ENCODE peak calls at places on chromosomes 1 and 21, in ten cellular contexts. E is effector memory CD8-positive, alpha-beta T cell; D is mucosa of descending colon; G is lung microvascular endothelial cell; U is bronchial epithelial cell; Q is stimulated activated naive CD8-positive, alpha-beta T cell treated with anti-CD3 and anti-CD28 coated beads, Interleukin-15, amount 100 ng/mL, for 72 hours; N is COR-L47; S is NCI-H1436; A is amygdala; X is NCI-H1092. F is an unnamed sample.

GRCh38 chr21:34019402-34019801 is 54.0 kb upstream of the MRPS6 start:
- DNase-seq in E (no peak), D (no peak), G (no peak), U (no peak), Q (no peak), N (no peak), S (no peak), A (no peak), X (no peak), F (no peak)

GRCh38 chr1:168535536-168535935 is 8.3 kb downstream of the XCL2 start:
- DNase-seq in E (peak; percentile 29), D (no peak), G (no peak), U (no peak), Q (no peak), N (no peak), S (no peak), A (no peak), X (no peak), F (no peak)

GRCh38 chr1:24047101-24047459 is 64.9 kb downstream of the MYOM3 start:
- DNase-seq in E (no peak), D (no peak), G (no peak), U (peak; percentile 60), Q (no peak), N (no peak), S (no peak), A (no peak), X (no peak), F (no peak)

GRCh38 chr1:17831619-17832018 is 76.5 kb downstream of the ACTL8 start:
- DNase-seq in E (no peak), D (no peak), G (no peak), U (peak; percentile 5), Q (no peak), N (no peak), S (no peak), A (no peak), X (no peak), F (no peak)

GRCh38 chr1:155166373-155167165 is 6.5 kb downstream of the KRTCAP2 start:
- DNase-seq in E (no peak), D (peak; percentile 51), G (peak; percentile 97), U (no peak), Q (no peak), N (peak; percentile 79), S (peak; percentile 14), A (peak; percentile 29), X (peak; percentile 24), F (no peak)

GRCh38 chr1:162117039-162117816 is 47.7 kb downstream of the NOS1AP start:
- DNase-seq in E (no peak), D (no peak), G (no peak), U (no peak), Q (no peak), N (no peak), S (no peak), A (peak; percentile 16), X (no peak), F (no peak)

GRCh38 chr1:244869950-244870349 is 5.6 kb upstream of the HNRNPU start:
- DNase-seq in E (no peak), D (no peak), G (no peak), U (no peak), Q (no peak), N (no peak), S (no peak), A (no peak), X (no peak), F (no peak)

GRCh38 chr1:61247051-61247854 is 164.9 kb downstream of the NFIA start:
- DNase-seq in E (no peak), D (no peak), G (no peak), U (no peak), Q (no peak), N (no peak), S (no peak), A (no peak), X (no peak), F (no peak)

GRCh38 chr1:23555949-23556640 is 3.2 kb downstream of the ID3 start:
- DNase-seq in E (no peak), D (peak; percentile 49), G (peak; percentile 76), U (peak; percentile 95), Q (no peak), N (peak; percentile 48), S (no peak), A (no peak), X (no peak), F (no peak)

GRCh38 chr1:115118596-115118995 is 29.3 kb upstream of the TSPAN2 start:
- DNase-seq in E (no peak), D (no peak), G (no peak), U (no peak), Q (no peak), N (no peak), S (no peak), A (no peak), X (no peak), F (no peak)

GRCh38 chr1:48704736-48705135 is 72.0 kb downstream of the BEND5 start:
- DNase-seq in E (no peak), D (no peak), G (no peak), U (no peak), Q (no peak), N (no peak), S (no peak), A (no peak), X (no peak), F (no peak)

GRCh38 chr21:39599191-39599966 is 13.4 kb upstream of the B3GALT5 start:
- DNase-seq in E (no peak), D (no peak), G (no peak), U (no peak), Q (no peak), N (no peak), S (no peak), A (no peak), X (no peak), F (no peak)

GRCh38 chr1:210344706-210345105 is 16.0 kb downstream of the HHAT start:
- DNase-seq in E (no peak), D (no peak), G (no peak), U (peak; percentile 62), Q (no peak), N (no peak), S (no peak), A (no peak), X (no peak), F (no peak)

GRCh38 chr1:43858324-43858723 is 75.3 kb upstream of the ARTN start:
- DNase-seq in E (no peak), D (no peak), G (no peak), U (peak; percentile 84), Q (no peak), N (no peak), S (no peak), A (no peak), X (no peak), F (peak; percentile 91)

GRCh38 chr21:37449302-37449937 is 82.8 kb downstream of the DYRK1A start:
- DNase-seq in E (no peak), D (no peak), G (no peak), U (no peak), Q (no peak), N (no peak), S (no peak), A (no peak), X (no peak), F (no peak)

GRCh38 chr1:40171036-40171435 is 9.8 kb downstream of the RLF start:
- DNase-seq in E (no peak), D (no peak), G (no peak), U (no peak), Q (no peak), N (no peak), S (no peak), A (no peak), X (no peak), F (no peak)

GRCh38 chr1:203158967-203159665 is 16.5 kb downstream of the MYBPH start:
- DNase-seq in E (no peak), D (no peak), G (no peak), U (no peak), Q (no peak), N (no peak), S (no peak), A (no peak), X (peak; percentile 40), F (no peak)

GRCh38 chr1:228211091-228211870 is 3.4 kb downstream of the OBSCN start:
- DNase-seq in E (no peak), D (no peak), G (no peak), U (no peak), Q (no peak), N (no peak), S (no peak), A (no peak), X (no peak), F (no peak)

GRCh38 chr1:182015360-182015759 is 46.2 kb downstream of the ZNF648 start:
- DNase-seq in E (no peak), D (no peak), G (peak; percentile 64), U (no peak), Q (no peak), N (no peak), S (no peak), A (no peak), X (no peak), F (no peak)

GRCh38 chr1:1954831-1955441 is 35.9 kb upstream of the TMEM52 start:
- DNase-seq in E (no peak), D (no peak), G (no peak), U (no peak), Q (peak; percentile 19), N (no peak), S (no peak), A (no peak), X (no peak), F (no peak)

GRCh38 chr1:43442756-43443155 is 11.0 kb downstream of the HYI start:
- DNase-seq in E (no peak), D (peak; percentile 14), G (no peak), U (no peak), Q (no peak), N (no peak), S (no peak), A (no peak), X (no peak), F (no peak)

GRCh38 chr21:32597205-32597604 is 11.9 kb upstream of the TCP10L start:
- DNase-seq in E (no peak), D (no peak), G (peak; percentile 93), U (peak; percentile 99), Q (no peak), N (no peak), S (no peak), A (no peak), X (no peak), F (peak; percentile 60)

GRCh38 chr1:9399510-9400424 is 107.1 kb downstream of the SPSB1 start:
- DNase-seq in E (no peak), D (no peak), G (peak; percentile 79), U (no peak), Q (no peak), N (peak; percentile 81), S (no peak), A (no peak), X (peak; percentile 55), F (no peak)

GRCh38 chr1:78536427-78536826 is 45.7 kb downstream of the PTGFR start:
- DNase-seq in E (no peak), D (no peak), G (no peak), U (peak; percentile 37), Q (no peak), N (no peak), S (no peak), A (no peak), X (no peak), F (peak; percentile 2)

GRCh38 chr1:116842654-116843053 is 67.1 kb upstream of the PTGFRN start:
- DNase-seq in E (no peak), D (no peak), G (no peak), U (peak; percentile 25), Q (no peak), N (peak; percentile 6), S (no peak), A (no peak), X (no peak), F (no peak)

GRCh38 chr1:243903904-243904303 is 53.9 kb upstream of the AKT3 start:
- DNase-seq in E (no peak), D (no peak), G (peak; percentile 48), U (peak; percentile 7), Q (no peak), N (no peak), S (no peak), A (no peak), X (no peak), F (no peak)

GRCh38 chr1:214846971-214847810 is 235.3 kb upstream of the KCNK2 start:
- DNase-seq in E (no peak), D (no peak), G (no peak), U (no peak), Q (no peak), N (no peak), S (no peak), A (no peak), X (no peak), F (no peak)

GRCh38 chr1:94416901-94417701 is 1.1 kb upstream of the ABCD3 start:
- DNase-seq in E (no peak), D (no peak), G (peak; percentile 65), U (peak; percentile 71), Q (no peak), N (no peak), S (no peak), A (peak; percentile 52), X (no peak), F (peak; percentile 10)